ENCODE peak calls at places on chromosome 22, in six cellular contexts. H, E, Y, G, C and V are unnamed samples. For H3K9me3, the result is how much of the 10 kb centered on the place peaks cover.

GRCh38 chr22:43789452-43789851 is 22.7 kb downstream of the EFCAB6 start:
- DNase-seq in H (peak), E (peak), Y (no peak), G (peak), C (no peak), V (no peak)

GRCh38 chr22:24744638-24745037 is 29.9 kb downstream of the PIWIL3 start:
- DNase-seq in H (no peak), E (no peak), Y (no peak), G (no peak), C (no peak), V (no peak)

GRCh38 chr22:50243704-50244419 is 961 bp downstream of the TUBGCP6 start:
- DNase-seq in H (no peak), E (peak), Y (no peak), G (no peak), C (no peak), V (no peak)

GRCh38 chr22:38167988-38168407 is 13.6 kb downstream of the PLA2G6 start:
- DNase-seq in H (no peak), E (no peak), Y (no peak), G (no peak), C (peak), V (no peak)

GRCh38 chr22:27133951-27134664 is 476.7 kb downstream of the MIAT start:
- DNase-seq in H (no peak), E (peak), Y (no peak), G (peak), C (no peak), V (no peak)

GRCh38 chr22:45389546-45389945 is 23.9 kb downstream of the SMC1B start:
- DNase-seq in H (no peak), E (no peak), Y (no peak), G (no peak), C (no peak), V (no peak)

GRCh38 chr22:40482391-40482790 is 112.0 kb downstream of the SGSM3 start:
- DNase-seq in H (no peak), E (no peak), Y (no peak), G (no peak), C (no peak), V (no peak)

GRCh38 chr22:25689631-25690030 is 52.4 kb upstream of the MYO18B start:
- DNase-seq in H (no peak), E (no peak), Y (no peak), G (no peak), C (no peak), V (no peak)

GRCh38 chr22:42996646-42997365 is 18.1 kb downstream of the PACSIN2 start:
- DNase-seq in H (peak), E (no peak), Y (no peak), G (no peak), C (no peak), V (no peak)

GRCh38 chr22:41856484-41856883 is 23.6 kb downstream of the SREBF2 start:
- DNase-seq in H (no peak), E (no peak), Y (no peak), G (no peak), C (no peak), V (no peak)

GRCh38 chr22:30212363-30212995 is 34.1 kb downstream of the LIF start:
- DNase-seq in H (peak), E (peak), Y (no peak), G (peak), C (no peak), V (no peak)

GRCh38 chr22:17057959-17058814 is 26.6 kb upstream of the IL17RA start:
- DNase-seq in H (peak), E (peak), Y (peak), G (peak), C (peak), V (no peak)

GRCh38 chr22:25008666-25009065 is 56.1 kb downstream of the KIAA1671 start:
- DNase-seq in H (no peak), E (no peak), Y (no peak), G (no peak), C (no peak), V (no peak)

GRCh38 chr22:26845016-26845728 is 187.8 kb downstream of the MIAT start:
- DNase-seq in H (no peak), E (no peak), Y (no peak), G (no peak), C (no peak), V (no peak)

GRCh38 chr22:48179571-48180546 is 1417.4 kb downstream of the TBC1D22A start:
- DNase-seq in H (no peak), E (no peak), Y (no peak), G (no peak), C (no peak), V (no peak)

GRCh38 chr22:48178536-48178935 is 1416.1 kb downstream of the TBC1D22A start:
- DNase-seq in H (no peak), E (no peak), Y (no peak), G (no peak), C (no peak), V (no peak)

GRCh38 chr22:48182036-48182435 is 1419.6 kb downstream of the TBC1D22A start:
- DNase-seq in H (no peak), E (no peak), Y (no peak), G (no peak), C (no peak), V (no peak)

GRCh38 chr22:48181168-48181955 is 1418.9 kb downstream of the TBC1D22A start:
- DNase-seq in H (no peak), E (no peak), Y (no peak), G (no peak), C (no peak), V (no peak)

DNA sequence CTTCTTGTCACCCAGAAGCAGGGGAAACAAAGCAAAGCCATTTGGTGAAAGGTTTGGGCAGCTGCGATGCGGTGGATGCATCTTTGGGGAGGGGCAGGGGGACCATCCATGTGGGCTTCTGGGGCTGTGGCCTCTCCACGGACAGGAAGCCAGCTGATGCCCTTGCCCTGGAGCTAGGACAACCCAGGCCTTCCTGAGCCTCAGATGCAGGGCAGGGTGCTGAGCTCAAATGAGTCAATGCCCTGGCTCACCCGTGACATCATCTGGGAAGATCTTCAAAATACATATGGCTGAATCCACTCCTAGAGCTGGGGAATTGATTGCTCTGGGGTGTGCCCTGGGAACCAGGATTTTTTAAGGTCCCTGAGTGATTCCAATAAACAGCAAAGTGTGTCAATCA is 1418.2 kb downstream of the TBC1D22A start:
- DNase-seq in H (no peak), E (no peak), Y (no peak), G (no peak), C (no peak), V (no peak)
- H3K9me3 ChIP-seq in H (under half), E (half or more), Y (under half), G (under half), C (under half), V (under half)

GRCh38 chr22:48943567-48944432 is 883.9 kb downstream of the BRD1 start:
- DNase-seq in H (no peak), E (no peak), Y (no peak), G (peak), C (peak), V (no peak)
- H3K9me3 ChIP-seq in H (under half), E (under half), Y (under half), G (under half), C (under half), V (under half)

DNA sequence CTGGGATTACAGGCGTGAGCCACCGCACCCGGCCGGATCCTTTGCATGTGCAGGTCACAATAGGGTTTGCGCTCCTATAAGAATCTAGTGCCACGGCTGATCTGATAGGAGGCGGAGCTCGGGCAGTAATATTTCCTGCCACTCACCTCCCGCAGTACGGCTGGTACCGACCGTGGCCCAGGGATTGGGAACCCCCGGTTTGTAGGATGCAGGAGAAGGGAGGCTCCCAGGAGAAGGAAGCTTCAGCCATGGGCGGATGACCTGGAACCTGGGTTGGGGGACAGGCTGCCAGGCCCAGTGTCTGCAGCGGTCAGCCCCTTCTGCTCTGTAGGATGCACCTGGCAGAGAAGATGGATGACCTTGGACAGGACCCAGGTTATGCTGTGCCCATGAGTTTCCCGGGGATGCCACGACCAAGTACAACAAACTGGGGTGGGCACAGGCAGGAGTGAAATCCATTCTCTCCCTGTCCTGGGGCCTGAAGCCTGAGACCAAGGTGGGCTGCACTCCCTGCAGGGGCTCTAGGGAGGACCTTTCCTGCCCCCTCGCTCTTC is 818.9 kb downstream of the BRD1 start:
- DNase-seq in H (no peak), E (no peak), Y (no peak), G (peak), C (no peak), V (no peak)
- H3K9me3 ChIP-seq in H (under half), E (half or more), Y (under half), G (under half), C (under half), V (under half)

GRCh38 chr22:47386812-47387510 is 624.5 kb downstream of the TBC1D22A start:
- DNase-seq in H (no peak), E (no peak), Y (no peak), G (no peak), C (peak), V (no peak)
- H3K9me3 ChIP-seq in H (under half), E (under half), Y (under half), G (under half), C (under half), V (under half)